ENCODE peak calls at places on chromosomes 5 and 9, in six cellular contexts. Y is heart left ventricle, U is esophagus squamous epithelium, Q is endothelial cell of umbilical vein, F is HepG2, O is IMR-90. I is an unnamed sample.

GRCh38 chr9:23123048-23123632 is 676.5 kb downstream of the DMRTA1 start:
- DNase-seq in F (peak), U (no peak), Y (no peak), O (peak), Q (peak), I (no peak)

GRCh38 chr5:145858929-145859328 is 13.9 kb downstream of the GRXCR2 start:
- DNase-seq in F (no peak), Y (no peak), U (no peak), O (peak), Q (no peak), I (no peak)

GRCh38 chr5:115507682-115508081 is 36.9 kb downstream of the FEM1C start:
- DNase-seq in Y (no peak), U (no peak), F (no peak), Q (no peak), O (peak), I (no peak)

GRCh38 chr9:21454149-21454548 is 13.9 kb downstream of the IFNA1 start:
- DNase-seq in Q (peak), O (peak), Y (no peak), F (no peak), U (no peak), I (no peak)

GRCh38 chr5:156913719-156914370 is 49.2 kb downstream of the TIMD4 start:
- DNase-seq in F (no peak), U (no peak), Q (no peak), O (no peak), Y (no peak), I (no peak)

GRCh38 chr5:14590949-14591348 is 9.4 kb downstream of the OTULINL start:
- DNase-seq in O (no peak), F (no peak), U (no peak), Y (no peak), Q (no peak), I (no peak)

GRCh38 chr5:78224358-78224757 is 70.1 kb downstream of the AP3B1 start:
- DNase-seq in Q (no peak), F (no peak), U (no peak), O (no peak), Y (no peak), I (no peak)

GRCh38 chr9:116980582-116980981 is 293.5 kb downstream of the TRIM32 start:
- DNase-seq in Q (no peak), F (no peak), Y (no peak), O (no peak), U (no peak), I (no peak)

GRCh38 chr5:137226081-137226480 is 273.0 kb downstream of the SPOCK1 start:
- DNase-seq in Y (no peak), U (no peak), F (no peak), Q (no peak), O (no peak), I (no peak)

GRCh38 chr9:86487222-86487841 is 133.1 kb upstream of the TUT7 start:
- DNase-seq in O (peak), U (no peak), Y (no peak), Q (peak), F (peak), I (peak)

GRCh38 chr5:55450050-55450765 is 84.6 kb downstream of the PLPP1 start:
- DNase-seq in U (no peak), Q (no peak), Y (no peak), F (no peak), O (peak), I (no peak)

GRCh38 chr5:93594591-93595419 is 11.8 kb downstream of the NR2F1 start:
- DNase-seq in U (no peak), Y (no peak), F (no peak), Q (no peak), O (no peak), I (no peak)

GRCh38 chr9:133711428-133712220 is 26.5 kb downstream of the SARDH start:
- DNase-seq in F (no peak), O (peak), Q (no peak), Y (peak), U (no peak), I (peak)

GRCh38 chr5:132812949-132813598 is at the start of gene SOWAHA:
- DNase-seq in Y (no peak), F (no peak), U (no peak), Q (no peak), O (no peak), I (no peak)

GRCh38 chr5:142360051-142360498 is 35.3 kb upstream of the SPRY4 start:
- DNase-seq in U (no peak), O (no peak), Y (no peak), Q (no peak), F (peak), I (no peak)

GRCh38 chr5:135484563-135485157 is 32.5 kb upstream of the TIFAB start:
- DNase-seq in Q (no peak), F (no peak), U (no peak), Y (no peak), O (no peak), I (no peak)

GRCh38 chr9:14627513-14627912 is 65.7 kb downstream of the ZDHHC21 start:
- DNase-seq in F (no peak), Y (no peak), Q (no peak), U (no peak), O (no peak), I (no peak)

GRCh38 chr9:38453835-38454234 is 29.6 kb upstream of the IGFBPL1 start:
- DNase-seq in Q (no peak), F (no peak), Y (no peak), U (no peak), O (no peak), I (no peak)

GRCh38 chr9:95005276-95006141 is 279.0 kb downstream of the AOPEP start:
- DNase-seq in O (no peak), Q (no peak), U (no peak), Y (no peak), F (no peak), I (no peak)

GRCh38 chr5:14809369-14810144 is 62.0 kb downstream of the ANKH start:
- DNase-seq in O (peak), U (peak), Y (peak), Q (peak), F (peak), I (peak)

GRCh38 chr5:111829701-111830100 is 72.7 kb upstream of the NREP start:
- DNase-seq in Y (no peak), O (peak), Q (no peak), F (no peak), U (no peak), I (no peak)

GRCh38 chr9:132789706-132790105 is 88.4 kb downstream of the AK8 start:
- DNase-seq in F (no peak), Q (no peak), Y (no peak), U (no peak), O (no peak), I (no peak)

GRCh38 chr5:151208481-151208914 is 15.4 kb downstream of the CCDC69 start:
- DNase-seq in U (no peak), Q (no peak), O (no peak), F (no peak), Y (peak), I (no peak)

GRCh38 chr5:16461026-16461425 is 4.6 kb downstream of the ZNF622 start:
- DNase-seq in Q (no peak), O (peak), U (no peak), F (no peak), Y (no peak), I (no peak)

GRCh38 chr5:134594797-134595457 is 37.7 kb downstream of the SAR1B start:
- DNase-seq in F (no peak), U (no peak), Q (no peak), O (no peak), Y (no peak), I (no peak)

GRCh38 chr9:71762900-71763653 is 5.2 kb downstream of the CEMIP2 start:
- DNase-seq in Q (peak), O (peak), F (peak), U (no peak), Y (no peak), I (peak)

GRCh38 chr9:133356391-133357091 is at the start of the genes SURF1 and SURF2:
- DNase-seq in F (peak), Q (peak), O (peak), Y (peak), U (no peak), I (peak)

GRCh38 chr5:73306741-73307275 is 133.8 kb downstream of the TMEM174 start:
- DNase-seq in O (peak), U (no peak), Q (no peak), Y (no peak), F (no peak), I (no peak)

GRCh38 chr5:149271717-149272558 is at the start of gene AFAP1L1:
- DNase-seq in Q (peak), Y (peak), U (no peak), F (peak), O (peak), I (peak)

GRCh38 chr5:53362521-53362941 is 117.9 kb upstream of the FST start:
- DNase-seq in Y (no peak), U (no peak), O (peak), Q (peak), F (no peak), I (peak)

GRCh38 chr5:126490167-126490937 is 67.1 kb downstream of the GRAMD2B start:
- DNase-seq in U (no peak), F (no peak), Y (no peak), Q (no peak), O (no peak), I (no peak)

GRCh38 chr5:75052461-75053285 is at the start of gene GCNT4:
- DNase-seq in F (no peak), U (no peak), O (peak), Y (peak), Q (peak), I (no peak)

GRCh38 chr9:133572821-133573361 is 36.3 kb downstream of the FAM163B start:
- DNase-seq in U (no peak), Q (no peak), F (no peak), O (no peak), Y (peak), I (no peak)

GRCh38 chr5:81397169-81397568 is 3.2 kb upstream of the ACOT12 start:
- DNase-seq in F (no peak), Y (peak), O (peak), Q (peak), U (no peak), I (peak)

GRCh38 chr5:142829821-142830220 is 59.6 kb downstream of the ARHGAP26 start:
- DNase-seq in Q (peak), F (no peak), Y (no peak), U (no peak), O (peak), I (no peak)

GRCh38 chr5:113381791-113382190 is 53.0 kb downstream of the TSSK1B start:
- DNase-seq in Y (no peak), Q (no peak), F (no peak), O (no peak), U (no peak), I (no peak)

DNA sequence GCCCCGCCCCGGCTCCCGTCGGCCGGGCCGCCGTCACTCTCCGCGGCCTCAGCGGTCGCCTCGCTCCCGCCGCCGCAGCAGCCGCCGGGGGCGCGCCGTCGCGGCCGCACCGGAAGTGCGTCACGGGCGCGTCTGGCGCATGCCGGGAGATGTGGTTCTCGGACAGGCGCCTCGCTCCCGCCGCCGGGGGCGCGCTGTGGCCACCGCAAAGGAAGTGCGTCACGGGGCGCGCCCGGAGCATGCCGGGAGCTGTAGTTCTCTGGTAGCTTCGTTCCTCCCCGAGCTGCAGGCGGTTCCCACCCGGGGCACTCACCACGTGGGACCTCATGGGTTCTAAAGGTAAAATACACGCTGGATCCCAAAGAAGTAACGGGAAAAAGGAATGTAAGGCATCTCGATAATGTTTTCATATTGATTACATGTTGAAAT is at the start of gene UBAC1:
- DNase-seq in Q (peak), U (peak), Y (peak), F (peak), O (peak), I (peak)
- TF ChIP-seq POLR2A in Q (peak), U (peak), Y (peak), F (no peak), O (no peak), I (peak)

GRCh38 chr9:6008169-6008979 is 7.0 kb downstream of the RANBP6 start:
- DNase-seq in Y (peak), Q (peak), F (peak), U (peak), O (peak), I (peak)

GRCh38 chr9:6007770-6008168 is 7.7 kb downstream of the RANBP6 start:
- DNase-seq in O (peak), Y (peak), F (peak), Q (peak), U (peak), I (peak)

GRCh38 chr9:6006968-6007769 is 8.3 kb downstream of the RANBP6 start:
- DNase-seq in O (peak), F (peak), Q (peak), Y (peak), U (peak), I (peak)
- TF ChIP-seq POLR2A in O (no peak), F (no peak), Q (no peak), Y (no peak), U (no peak), I (peak)

GRCh38 chr5:174354571-174354970 is 309.1 kb downstream of the NSG2 start:
- DNase-seq in F (no peak), Q (no peak), Y (no peak), O (no peak), U (no peak), I (no peak)
- TF ChIP-seq POLR2A in F (no peak), Q (no peak), Y (no peak), O (no peak), U (no peak), I (no peak)

DNA sequence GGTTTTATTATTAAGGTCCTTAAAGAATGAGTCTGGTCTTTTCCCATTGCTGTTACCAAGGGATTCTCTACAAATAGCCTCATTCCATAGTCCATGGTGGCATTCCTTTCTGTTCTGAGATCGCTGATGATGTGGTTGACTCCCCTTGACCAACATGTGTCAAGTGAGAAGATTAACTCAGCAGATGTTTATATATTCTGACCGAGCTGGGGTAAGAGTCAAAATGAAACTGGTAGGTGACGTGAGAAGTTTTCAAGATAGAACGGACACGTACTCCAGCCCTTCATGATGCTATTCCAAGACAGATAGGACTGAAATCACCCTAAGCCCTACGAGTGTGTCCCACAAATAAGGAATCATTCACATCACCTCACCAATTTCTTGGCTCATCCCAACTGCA is 155.5 kb upstream of the WWC1 start:
- DNase-seq in F (no peak), O (no peak), Y (no peak), Q (no peak), U (no peak), I (no peak)
- TF ChIP-seq POLR2A in F (no peak), O (no peak), Y (no peak), Q (no peak), U (no peak), I (no peak)

GRCh38 chr5:161064297-161064696 is 212.3 kb upstream of the ATP10B start:
- DNase-seq in Q (no peak), Y (no peak), O (no peak), U (no peak), F (no peak), I (no peak)

DNA sequence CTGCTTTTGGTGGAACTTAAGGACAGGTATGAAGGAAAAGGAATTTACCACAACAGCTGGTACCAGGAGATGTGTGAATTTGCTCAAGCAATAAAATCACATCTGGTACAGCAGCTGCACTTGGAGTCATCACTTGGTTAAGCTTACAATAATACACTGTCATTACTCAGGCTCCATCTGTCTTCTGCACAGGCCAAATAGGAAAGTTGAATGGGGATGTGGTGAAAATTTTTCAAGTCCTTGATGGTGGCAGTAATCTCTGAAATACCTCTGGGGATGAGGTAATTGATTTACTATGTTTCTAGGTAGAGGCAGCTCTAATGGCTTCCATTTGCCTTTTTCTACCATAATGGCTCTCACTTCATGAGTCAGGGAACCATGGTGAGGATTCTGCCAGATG is 206.7 kb upstream of the ATP10B start:
- DNase-seq in U (no peak), Q (no peak), F (no peak), Y (no peak), O (no peak), I (no peak)
- TF ChIP-seq POLR2A in U (no peak), Q (no peak), F (no peak), Y (no peak), O (no peak), I (no peak)